ENCODE peak calls at places on chromosomes 1 and 21, in nine cellular contexts. F, A, D, K, E, R, B, C and V are unnamed samples.

GRCh38 chr1:204263240-204263848 is 49.6 kb upstream of the GOLT1A start:
- DNase-seq in A (no peak), F (no peak), R (no peak), C (no peak), K (no peak), B (no peak), D (no peak), E (no peak), V (no peak)

GRCh38 chr1:107093385-107093784 is 36.9 kb downstream of the PRMT6 start:
- DNase-seq in A (no peak), D (no peak), F (no peak), B (no peak), E (no peak), K (no peak), C (no peak), R (no peak), V (no peak)

GRCh38 chr1:15849775-15850449 is 2.4 kb downstream of the SPEN start:
- DNase-seq in K (no peak), C (peak), A (peak), R (peak), E (peak), F (peak), D (peak), B (peak), V (peak)

GRCh38 chr1:90936061-90936460 is 85.8 kb downstream of the ZNF644 start:
- DNase-seq in R (no peak), C (no peak), K (no peak), A (no peak), D (no peak), E (no peak), F (no peak), B (no peak), V (no peak)

GRCh38 chr1:29981586-29982239 is 741.7 kb downstream of the MATN1 start:
- DNase-seq in E (no peak), C (no peak), B (no peak), K (no peak), R (no peak), F (no peak), D (no peak), A (no peak), V (no peak)

GRCh38 chr1:228445867-228446584 is 29.4 kb upstream of the TRIM17 start:
- DNase-seq in C (peak), F (no peak), D (no peak), B (peak), E (peak), K (no peak), R (peak), A (no peak), V (no peak)

GRCh38 chr21:42568834-42569731 is 55.4 kb downstream of the SLC37A1 start:
- DNase-seq in K (peak), B (no peak), F (no peak), R (no peak), C (no peak), A (no peak), E (peak), D (no peak), V (no peak)

GRCh38 chr1:162279099-162279498 is 97.6 kb downstream of the SPATA46 start:
- DNase-seq in B (no peak), R (no peak), D (no peak), F (no peak), E (no peak), A (no peak), K (no peak), C (no peak), V (no peak)

GRCh38 chr1:90193116-90193515 is 198.2 kb downstream of the ZNF326 start:
- DNase-seq in R (no peak), B (no peak), E (no peak), F (no peak), D (no peak), C (no peak), K (no peak), A (no peak), V (no peak)

GRCh38 chr1:48924099-48924498 is 147.4 kb upstream of the BEND5 start:
- DNase-seq in R (no peak), F (no peak), D (no peak), E (no peak), A (no peak), B (no peak), K (no peak), C (no peak), V (no peak)

GRCh38 chr1:203041351-203041932 is 15.2 kb downstream of the PPFIA4 start:
- DNase-seq in B (peak), A (no peak), D (no peak), C (no peak), F (no peak), R (no peak), K (peak), E (no peak), V (no peak)

GRCh38 chr1:111841746-111842145 is 86.0 kb downstream of the DDX20 start:
- DNase-seq in F (no peak), C (no peak), E (no peak), A (no peak), R (no peak), K (peak), D (no peak), B (no peak), V (no peak)

GRCh38 chr1:161705537-161705936 is 1.5 kb upstream of the FCRLA start:
- DNase-seq in A (no peak), K (no peak), F (no peak), B (no peak), C (no peak), R (no peak), E (no peak), D (no peak), V (no peak)

GRCh38 chr1:28322209-28322608 is 6.6 kb upstream of the MED18 start:
- DNase-seq in C (no peak), B (no peak), R (no peak), F (no peak), E (no peak), K (no peak), A (no peak), D (no peak), V (no peak)

GRCh38 chr1:109649380-109649987 is 6.4 kb upstream of the GSTM4 start:
- DNase-seq in D (peak), A (no peak), K (no peak), E (no peak), F (peak), C (no peak), R (no peak), B (peak), V (no peak)

GRCh38 chr1:54969879-54970278 is 10.5 kb upstream of the TMEM61 start:
- DNase-seq in F (no peak), A (no peak), K (no peak), C (no peak), D (no peak), E (no peak), B (no peak), R (no peak), V (no peak)

GRCh38 chr1:224433041-224433670 is 1.4 kb downstream of the WDR26 start:
- DNase-seq in C (peak), E (no peak), A (no peak), B (no peak), D (no peak), R (no peak), K (no peak), F (no peak), V (no peak)

GRCh38 chr1:225280563-225280962 is 147.3 kb downstream of the LBR start:
- DNase-seq in B (no peak), E (no peak), F (no peak), D (peak), C (no peak), A (no peak), R (no peak), K (no peak), V (no peak)

GRCh38 chr1:67677925-67678324 is 7.1 kb upstream of the GADD45A start:
- DNase-seq in R (no peak), B (no peak), A (no peak), K (no peak), C (no peak), F (no peak), D (no peak), E (no peak), V (no peak)

GRCh38 chr1:220803401-220804201 is 16.9 kb downstream of the MTARC1 start:
- DNase-seq in A (no peak), E (no peak), D (peak), R (peak), B (peak), F (peak), K (no peak), C (peak), V (no peak)

GRCh38 chr1:234985531-234986294 is 142.9 kb downstream of the TOMM20 start:
- DNase-seq in D (no peak), E (no peak), K (no peak), A (no peak), B (no peak), F (no peak), R (no peak), C (no peak), V (no peak)

GRCh38 chr1:37620707-37621106 is 14.0 kb downstream of the RSPO1 start:
- DNase-seq in A (no peak), K (no peak), F (no peak), R (no peak), E (no peak), C (no peak), B (no peak), D (no peak), V (no peak)

GRCh38 chr1:221458430-221459156 is 283.3 kb downstream of the DUSP10 start:
- DNase-seq in K (no peak), C (no peak), D (no peak), R (no peak), B (peak), F (no peak), A (no peak), E (no peak), V (no peak)